ENCODE peak calls at places on chromosomes 2 and 18, in four cellular contexts. P is heart left ventricle, A is brain microvascular endothelial cell, C is left ventricle myocardium inferior. K is an unnamed sample.

GRCh38 chr2:40363631-40364030 is 88.3 kb downstream of the SLC8A1 start:
- DNase-seq in P (no peak), A (no peak), C (no peak), K (no peak)

GRCh38 chr18:59954746-59955145 is 55.0 kb downstream of the PMAIP1 start:
- DNase-seq in P (no peak), A (peak), C (no peak), K (no peak)

GRCh38 chr2:235381261-235381912 is 112.5 kb upstream of the AGAP1 start:
- DNase-seq in P (no peak), A (no peak), C (no peak), K (no peak)

GRCh38 chr2:162085090-162085891 is 11.3 kb upstream of the DPP4 start:
- DNase-seq in P (no peak), A (peak), C (no peak), K (no peak)

GRCh38 chr18:59715966-59716369 is 18.7 kb upstream of the CCBE1 start:
- DNase-seq in P (no peak), A (peak), C (no peak), K (no peak)

GRCh38 chr2:74493546-74493945 is 5.9 kb downstream of the LBX2 start:
- DNase-seq in P (no peak), A (no peak), C (no peak), K (no peak)

GRCh38 chr2:241935314-241935713 is 65.8 kb downstream of the RTP5 start:
- DNase-seq in P (no peak), A (peak), C (no peak), K (no peak)

GRCh38 chr2:136582631-136583205 is 182.6 kb upstream of the THSD7B start:
- DNase-seq in P (peak), A (peak), C (no peak), K (no peak)

GRCh38 chr2:27042159-27042661 is 9.3 kb upstream of the AGBL5 start:
- DNase-seq in P (peak), A (no peak), C (no peak), K (no peak)

GRCh38 chr2:161625996-161626395 is 1.8 kb downstream of the SLC4A10 start:
- DNase-seq in P (no peak), A (no peak), C (no peak), K (no peak)

GRCh38 chr2:103153580-103153979 is 391.7 kb downstream of the TMEM182 start:
- DNase-seq in P (no peak), A (no peak), C (no peak), K (no peak)

GRCh38 chr2:158756976-158757375 is 38.1 kb upstream of the DAPL1 start:
- DNase-seq in P (no peak), A (no peak), C (no peak), K (no peak)

GRCh38 chr18:35029770-35030169 is 11.4 kb upstream of the MAPRE2 start:
- DNase-seq in P (no peak), A (no peak), C (no peak), K (no peak)

GRCh38 chr2:54212456-54212855 is 43.6 kb downstream of the TSPYL6 start:
- DNase-seq in P (no peak), A (peak), C (no peak), K (no peak)

GRCh38 chr18:76518543-76519155 is 23.6 kb upstream of the ZNF516 start:
- DNase-seq in P (peak), A (peak), C (peak), K (no peak)

GRCh38 chr2:233801357-233802131 is 23.4 kb downstream of the MROH2A start:
- DNase-seq in P (no peak), A (no peak), C (no peak), K (no peak)

GRCh38 chr2:28311660-28312249 is 80.9 kb upstream of the FOSL2 start:
- DNase-seq in P (no peak), A (no peak), C (no peak), K (no peak)
- H3K4me3 ChIP-seq in P (no peak), A (no peak), C (no peak), K (no peak)

GRCh38 chr18:47560693-47561092 is 309.2 kb upstream of the SKOR2 start:
- DNase-seq in P (no peak), A (no peak), C (no peak), K (no peak)

GRCh38 chr18:47561316-47561715 is 309.9 kb upstream of the SKOR2 start:
- DNase-seq in P (no peak), A (no peak), C (no peak), K (no peak)

GRCh38 chr18:47552783-47553182 is 301.3 kb upstream of the SKOR2 start:
- DNase-seq in P (no peak), A (no peak), C (no peak), K (no peak)

GRCh38 chr18:47558110-47558750 is 306.8 kb upstream of the SKOR2 start:
- DNase-seq in P (no peak), A (no peak), C (no peak), K (no peak)

DNA sequence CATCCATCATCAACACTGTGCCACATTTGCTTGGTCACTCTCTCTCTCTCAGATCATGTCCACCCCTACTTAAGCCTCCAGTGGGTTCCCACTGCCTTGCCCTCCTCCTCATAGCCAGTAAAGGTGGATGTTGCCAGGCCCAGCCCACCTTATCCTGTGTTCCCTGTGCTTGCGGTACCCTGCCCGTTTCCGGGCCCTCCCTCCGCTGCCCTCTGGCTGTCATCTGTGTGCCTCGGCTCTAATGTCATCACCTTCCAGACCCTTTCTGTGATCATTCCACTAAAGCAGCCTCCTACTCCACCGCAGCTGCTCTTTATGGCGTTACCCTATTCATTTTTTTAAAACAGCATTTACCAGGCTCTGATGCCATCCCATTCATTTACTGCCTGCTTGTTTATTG is 305.7 kb upstream of the SKOR2 start:
- DNase-seq in P (no peak), A (no peak), C (no peak), K (no peak)
- TF ChIP-seq CTCF in P (no peak), A (no peak), C (no peak), K (no peak)

DNA sequence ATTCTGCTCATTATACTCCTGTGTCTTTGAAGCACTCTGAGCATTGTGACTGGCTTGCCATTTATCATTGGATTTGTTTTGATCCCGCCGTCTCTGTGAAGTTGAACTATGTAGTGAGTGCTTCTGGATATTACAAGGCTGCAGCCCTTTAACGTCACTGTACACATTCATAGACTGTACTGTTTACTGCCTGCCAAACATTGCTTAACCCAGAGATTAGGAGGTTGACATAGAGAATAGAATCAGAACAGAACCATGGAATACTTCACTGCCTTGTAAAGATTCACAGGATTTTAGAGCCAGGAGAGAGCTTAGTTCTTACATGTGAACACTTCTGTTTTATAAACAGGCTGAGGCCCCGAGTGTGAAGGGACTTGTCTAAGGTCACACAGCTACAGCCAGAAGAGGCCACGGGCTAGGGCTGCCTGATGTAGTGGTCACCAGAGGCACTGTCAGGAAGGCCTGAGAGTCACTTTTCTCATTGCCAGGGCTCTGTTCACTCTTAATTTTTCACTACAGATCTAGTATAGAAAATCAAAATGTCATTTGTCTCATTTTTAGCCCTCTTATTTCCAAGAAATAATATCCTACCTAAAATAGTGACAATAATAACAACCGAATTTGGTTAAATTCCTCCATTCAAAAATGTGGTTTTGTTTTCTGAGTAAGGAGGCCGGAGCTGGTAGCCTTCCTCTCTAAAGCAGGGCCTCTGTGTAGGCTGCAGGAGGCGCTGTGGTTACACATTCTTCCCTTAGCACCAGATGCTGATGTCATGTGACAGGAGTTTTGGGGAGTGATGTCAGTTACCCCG is 87.9 kb downstream of the UGGT1 start:
- DNase-seq in P (peak), A (peak), C (peak), K (no peak)
- H3K4me3 ChIP-seq in P (no peak), A (no peak), C (no peak), K (no peak)

DNA sequence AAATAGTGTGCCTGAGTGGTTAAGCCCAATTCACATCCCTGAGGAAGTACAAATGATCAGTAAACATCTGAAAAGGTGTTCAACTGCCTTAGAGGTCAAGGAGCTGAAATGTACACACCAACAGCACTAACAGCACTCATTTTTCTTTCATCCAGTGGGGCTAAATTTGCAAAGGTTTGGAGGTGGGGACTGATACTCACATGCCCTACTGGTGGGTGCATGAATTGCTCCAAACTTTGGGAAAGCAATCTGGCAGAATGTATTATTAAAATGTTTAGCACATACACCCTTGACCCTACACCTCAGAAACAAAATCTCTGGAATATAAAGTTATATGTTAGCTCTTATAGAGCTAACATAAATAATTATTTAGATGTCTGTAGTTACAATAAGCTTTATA is 19.0 kb upstream of the FAM178B start:
- DNase-seq in P (no peak), A (no peak), C (no peak), K (no peak)
- TF ChIP-seq CTCF in P (no peak), A (peak), C (no peak), K (no peak)

DNA sequence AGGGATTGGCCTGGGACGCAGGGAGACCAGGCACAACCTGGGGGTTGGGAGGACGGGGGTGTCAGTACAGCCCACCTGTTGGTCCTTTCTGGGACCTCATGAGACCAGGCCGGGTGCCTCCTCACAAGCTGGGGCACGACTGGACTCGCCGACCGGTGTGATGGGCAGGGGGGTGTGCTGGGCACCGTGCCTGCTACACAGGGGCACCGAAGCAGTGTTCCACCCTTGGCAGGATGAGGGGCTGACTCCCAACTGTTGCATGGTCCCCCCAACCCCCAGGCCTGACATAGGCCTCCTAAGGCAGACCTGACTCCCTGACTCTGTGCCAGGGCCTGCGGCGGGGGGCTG is 256.7 kb downstream of the ATAD2B start:
- DNase-seq in P (no peak), A (no peak), C (no peak), K (no peak)
- H3K4me3 ChIP-seq in P (no peak), A (no peak), C (no peak), K (no peak)